ENCODE peak calls at places on chromosome 22, in eight cellular contexts. One of them, this sample, is unnamed.

GRCh38 chr22:38097557-38098409 is 12.7 kb downstream of the BAIAP2L2 start:
- DNase-seq in stomach: no peak
- DNase-seq in gastrocnemius medialis: no peak
- DNase-seq in A549: no peak
- DNase-seq in prostate gland: no peak
- DNase-seq in adrenal gland: no peak
- DNase-seq in heart left ventricle: no peak
- DNase-seq in body of pancreas: no peak
- DNase-seq in this sample: no peak

GRCh38 chr22:47111626-47112373 is 349.4 kb downstream of the TBC1D22A start:
- DNase-seq in stomach: no peak
- DNase-seq in gastrocnemius medialis: no peak
- DNase-seq in A549: no peak
- DNase-seq in prostate gland: no peak
- DNase-seq in adrenal gland: no peak
- DNase-seq in heart left ventricle: no peak
- DNase-seq in body of pancreas: no peak
- DNase-seq in this sample: no peak

GRCh38 chr22:44545773-44546172 is 47.7 kb upstream of the RTL6 start:
- DNase-seq in stomach: no peak
- DNase-seq in gastrocnemius medialis: no peak
- DNase-seq in A549: no peak
- DNase-seq in prostate gland: no peak
- DNase-seq in adrenal gland: no peak
- DNase-seq in heart left ventricle: no peak
- DNase-seq in body of pancreas: no peak
- DNase-seq in this sample: no peak

GRCh38 chr22:36862251-36863242 is 1.7 kb downstream of the NCF4 start:
- DNase-seq in stomach: peak; percentile 31
- DNase-seq in gastrocnemius medialis: no peak
- DNase-seq in A549: no peak
- DNase-seq in prostate gland: no peak
- DNase-seq in adrenal gland: peak; percentile 50
- DNase-seq in heart left ventricle: peak; percentile 67
- DNase-seq in body of pancreas: no peak
- DNase-seq in this sample: no peak

GRCh38 chr22:33717694-33718396 is 202.4 kb downstream of the LARGE1 start:
- DNase-seq in stomach: no peak
- DNase-seq in gastrocnemius medialis: no peak
- DNase-seq in A549: no peak
- DNase-seq in prostate gland: no peak
- DNase-seq in adrenal gland: no peak
- DNase-seq in heart left ventricle: peak; percentile 41
- DNase-seq in body of pancreas: no peak
- DNase-seq in this sample: no peak

GRCh38 chr22:29370556-29370955 is 17.8 kb downstream of the AP1B1 start:
- DNase-seq in stomach: no peak
- DNase-seq in gastrocnemius medialis: no peak
- DNase-seq in A549: no peak
- DNase-seq in prostate gland: no peak
- DNase-seq in adrenal gland: no peak
- DNase-seq in heart left ventricle: no peak
- DNase-seq in body of pancreas: no peak
- DNase-seq in this sample: no peak

GRCh38 chr22:45286854-45287551 is 2.3 kb downstream of the UPK3A start:
- DNase-seq in stomach: no peak
- DNase-seq in gastrocnemius medialis: no peak
- DNase-seq in A549: no peak
- DNase-seq in prostate gland: no peak
- DNase-seq in adrenal gland: no peak
- DNase-seq in heart left ventricle: no peak
- DNase-seq in body of pancreas: no peak
- DNase-seq in this sample: no peak

GRCh38 chr22:46726066-46726985 is 11.7 kb downstream of the CERK start:
- DNase-seq in stomach: no peak
- DNase-seq in gastrocnemius medialis: no peak
- DNase-seq in A549: no peak
- DNase-seq in prostate gland: no peak
- DNase-seq in adrenal gland: no peak
- DNase-seq in heart left ventricle: peak; percentile 55
- DNase-seq in body of pancreas: no peak
- DNase-seq in this sample: no peak

GRCh38 chr22:32469799-32470212 is 4.8 kb upstream of the FBXO7 start:
- DNase-seq in stomach: no peak
- DNase-seq in gastrocnemius medialis: no peak
- DNase-seq in A549: peak; percentile 60
- DNase-seq in prostate gland: no peak
- DNase-seq in adrenal gland: peak; percentile 73
- DNase-seq in heart left ventricle: no peak
- DNase-seq in body of pancreas: no peak
- DNase-seq in this sample: peak; percentile 82

GRCh38 chr22:35739642-35740041 is 22.0 kb downstream of the APOL5 start:
- DNase-seq in stomach: peak; percentile 23
- DNase-seq in gastrocnemius medialis: no peak
- DNase-seq in A549: peak; percentile 44
- DNase-seq in prostate gland: no peak
- DNase-seq in adrenal gland: no peak
- DNase-seq in heart left ventricle: no peak
- DNase-seq in body of pancreas: no peak
- DNase-seq in this sample: no peak

DNA sequence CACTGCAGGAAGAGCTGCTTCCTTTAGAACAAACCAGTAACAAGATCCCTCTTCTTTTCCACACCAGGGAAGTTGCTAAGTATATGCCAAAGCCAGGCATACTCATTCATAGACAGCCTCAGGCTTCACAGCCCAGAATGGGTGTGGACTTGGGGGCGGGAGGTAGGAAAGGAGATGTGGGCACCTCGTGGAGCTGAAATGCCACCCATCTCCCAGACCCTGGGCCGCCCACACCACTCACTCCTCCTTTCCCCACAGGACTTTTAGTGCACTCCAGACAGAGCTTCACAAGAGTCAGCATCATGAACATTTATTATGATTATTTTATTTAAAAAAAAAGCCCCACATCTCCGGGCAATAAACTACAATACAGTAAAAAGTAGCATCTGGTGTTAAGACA is 16.1 kb upstream of the TMEM121B start:
- DNase-seq in stomach: no peak
- DNase-seq in gastrocnemius medialis: no peak
- DNase-seq in A549: no peak
- DNase-seq in prostate gland: no peak
- DNase-seq in adrenal gland: no peak
- DNase-seq in heart left ventricle: no peak
- DNase-seq in body of pancreas: no peak
- DNase-seq in this sample: no peak
- TF ChIP-seq POLR2A in stomach: no peak
- TF ChIP-seq POLR2A in gastrocnemius medialis: no peak
- TF ChIP-seq POLR2A in A549: no peak
- TF ChIP-seq POLR2A in prostate gland: no peak
- TF ChIP-seq POLR2A in adrenal gland: no peak
- TF ChIP-seq POLR2A in heart left ventricle: no peak
- TF ChIP-seq POLR2A in body of pancreas: no peak
- TF ChIP-seq POLR2A in this sample: no peak

GRCh38 chr22:31136711-31137110 is 3.6 kb downstream of the PLA2G3 start:
- DNase-seq in stomach: no peak
- DNase-seq in gastrocnemius medialis: no peak
- DNase-seq in A549: no peak
- DNase-seq in prostate gland: no peak
- DNase-seq in adrenal gland: no peak
- DNase-seq in heart left ventricle: no peak
- DNase-seq in body of pancreas: no peak
- DNase-seq in this sample: no peak

GRCh38 chr22:31135706-31136105 is 4.6 kb downstream of the PLA2G3 start:
- DNase-seq in stomach: no peak
- DNase-seq in gastrocnemius medialis: no peak
- DNase-seq in A549: no peak
- DNase-seq in prostate gland: no peak
- DNase-seq in adrenal gland: no peak
- DNase-seq in heart left ventricle: no peak
- DNase-seq in body of pancreas: no peak
- DNase-seq in this sample: no peak

GRCh38 chr22:31137721-31138120 is 2.6 kb downstream of the PLA2G3 start:
- DNase-seq in stomach: no peak
- DNase-seq in gastrocnemius medialis: no peak
- DNase-seq in A549: no peak
- DNase-seq in prostate gland: no peak
- DNase-seq in adrenal gland: no peak
- DNase-seq in heart left ventricle: no peak
- DNase-seq in body of pancreas: no peak
- DNase-seq in this sample: no peak

GRCh38 chr22:31134688-31135087 is 5.6 kb downstream of the PLA2G3 start:
- DNase-seq in stomach: no peak
- DNase-seq in gastrocnemius medialis: no peak
- DNase-seq in A549: no peak
- DNase-seq in prostate gland: no peak
- DNase-seq in adrenal gland: no peak
- DNase-seq in heart left ventricle: no peak
- DNase-seq in body of pancreas: no peak
- DNase-seq in this sample: no peak

GRCh38 chr22:31136155-31136554 is 4.2 kb downstream of the PLA2G3 start:
- DNase-seq in stomach: no peak
- DNase-seq in gastrocnemius medialis: no peak
- DNase-seq in A549: no peak
- DNase-seq in prostate gland: no peak
- DNase-seq in adrenal gland: no peak
- DNase-seq in heart left ventricle: no peak
- DNase-seq in body of pancreas: no peak
- DNase-seq in this sample: no peak
- TF ChIP-seq CTCF in stomach: no peak
- TF ChIP-seq CTCF in gastrocnemius medialis: no peak
- TF ChIP-seq CTCF in A549: no peak
- TF ChIP-seq CTCF in prostate gland: no peak
- TF ChIP-seq CTCF in adrenal gland: no peak
- TF ChIP-seq CTCF in heart left ventricle: no peak
- TF ChIP-seq CTCF in body of pancreas: no peak
- TF ChIP-seq CTCF in this sample: no peak

DNA sequence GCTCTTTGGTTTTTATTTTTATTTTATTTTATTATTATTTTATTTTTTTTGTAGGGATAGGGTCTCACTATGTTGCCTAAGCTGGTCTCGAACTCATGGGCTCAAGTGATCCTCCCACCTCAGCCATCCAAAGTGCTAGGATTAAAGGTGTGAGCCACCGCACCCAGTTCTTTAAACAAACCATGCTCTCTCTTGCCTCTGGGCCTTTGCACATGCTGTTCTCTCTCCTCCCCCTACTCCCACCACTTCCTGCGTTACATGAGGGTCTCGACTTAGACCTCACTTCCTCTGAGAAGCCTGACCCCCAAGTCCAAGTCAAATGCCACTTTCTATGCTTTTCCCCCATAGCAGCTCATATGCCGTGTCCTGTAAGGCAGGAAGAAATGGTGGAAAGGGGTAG is 15.2 kb upstream of the TCF20 start:
- DNase-seq in stomach: no peak
- DNase-seq in gastrocnemius medialis: no peak
- DNase-seq in A549: no peak
- DNase-seq in prostate gland: no peak
- DNase-seq in adrenal gland: no peak
- DNase-seq in heart left ventricle: no peak
- DNase-seq in body of pancreas: no peak
- DNase-seq in this sample: no peak
- TF ChIP-seq POLR2A in stomach: no peak
- TF ChIP-seq POLR2A in gastrocnemius medialis: no peak
- TF ChIP-seq POLR2A in A549: no peak
- TF ChIP-seq POLR2A in prostate gland: no peak
- TF ChIP-seq POLR2A in adrenal gland: no peak
- TF ChIP-seq POLR2A in heart left ventricle: no peak
- TF ChIP-seq POLR2A in body of pancreas: no peak
- TF ChIP-seq POLR2A in this sample: no peak

GRCh38 chr22:50548046-50548912 is 2.6 kb downstream of the KLHDC7B start:
- DNase-seq in stomach: no peak
- DNase-seq in gastrocnemius medialis: no peak
- DNase-seq in A549: no peak
- DNase-seq in prostate gland: no peak
- DNase-seq in adrenal gland: no peak
- DNase-seq in heart left ventricle: no peak
- DNase-seq in body of pancreas: peak; percentile 39
- DNase-seq in this sample: no peak
- TF ChIP-seq CTCF in stomach: no peak
- TF ChIP-seq CTCF in gastrocnemius medialis: no peak
- TF ChIP-seq CTCF in A549: no peak
- TF ChIP-seq CTCF in prostate gland: no peak
- TF ChIP-seq CTCF in adrenal gland: no peak
- TF ChIP-seq CTCF in heart left ventricle: no peak
- TF ChIP-seq CTCF in body of pancreas: no peak
- TF ChIP-seq CTCF in this sample: no peak

GRCh38 chr22:30606455-30607299 is at the start of gene TCN2:
- DNase-seq in stomach: peak; percentile 74
- DNase-seq in gastrocnemius medialis: peak; percentile 63
- DNase-seq in A549: peak; percentile 58
- DNase-seq in prostate gland: peak; percentile 79
- DNase-seq in adrenal gland: peak; percentile 89
- DNase-seq in heart left ventricle: peak; percentile 80
- DNase-seq in body of pancreas: peak; percentile 65
- DNase-seq in this sample: peak; percentile 96
- TF ChIP-seq POLR2A in stomach: no peak
- TF ChIP-seq POLR2A in gastrocnemius medialis: peak; percentile 31
- TF ChIP-seq POLR2A in A549: no peak
- TF ChIP-seq POLR2A in prostate gland: peak; percentile 25
- TF ChIP-seq POLR2A in adrenal gland: peak; percentile 77
- TF ChIP-seq POLR2A in heart left ventricle: peak; percentile 40
- TF ChIP-seq POLR2A in body of pancreas: peak; percentile 24
- TF ChIP-seq POLR2A in this sample: peak; percentile 7

GRCh38 chr22:49807780-49808708 is 19.6 kb downstream of the BRD1 start:
- DNase-seq in stomach: no peak
- DNase-seq in gastrocnemius medialis: no peak
- DNase-seq in A549: no peak
- DNase-seq in prostate gland: no peak
- DNase-seq in adrenal gland: no peak
- DNase-seq in heart left ventricle: no peak
- DNase-seq in body of pancreas: no peak
- DNase-seq in this sample: no peak
- TF ChIP-seq CTCF in stomach: no peak
- TF ChIP-seq CTCF in gastrocnemius medialis: no peak
- TF ChIP-seq CTCF in A549: no peak
- TF ChIP-seq CTCF in prostate gland: no peak
- TF ChIP-seq CTCF in adrenal gland: no peak
- TF ChIP-seq CTCF in heart left ventricle: no peak
- TF ChIP-seq CTCF in body of pancreas: no peak
- TF ChIP-seq CTCF in this sample: no peak

This sample was measured in esophagus muscularis mucosa.